ENCODE peak calls at places on chromosomes 7 and 10, in ten cellular contexts. S is aorta, K is spleen, I is transverse colon, X is SK-N-SH, Z is neural progenitor cell, U is GM12878, Q is ovary, P is A549, M is left lung. B is an unnamed sample.
A peak's percentile ranks its signal among the peaks of the same experiment; 100 is the strongest.

GRCh38 chr7:43761919-43762318 is 3.4 kb downstream of the BLVRA start:
- DNase-seq in S (no peak), K (no peak), I (no peak), X (no peak), Z (no peak), U (no peak), Q (no peak), P (no peak), M (no peak), B (no peak)

GRCh38 chr7:157952841-157953645 is 616.2 kb downstream of the DNAJB6 start:
- DNase-seq in S (no peak), K (no peak), I (no peak), X (no peak), Z (no peak), U (no peak), Q (no peak), P (no peak), M (no peak), B (no peak)

GRCh38 chr10:102344067-102344466 is 51.4 kb upstream of the NFKB2 start:
- DNase-seq in S (no peak), K (no peak), I (no peak), X (no peak), Z (no peak), U (no peak), Q (no peak), P (no peak), M (no peak), B (no peak)

GRCh38 chr7:49855281-49855980 is 82.0 kb downstream of the VWC2 start:
- DNase-seq in S (no peak), K (no peak), I (no peak), X (no peak), Z (no peak), U (no peak), Q (no peak), P (no peak), M (no peak), B (no peak)

GRCh38 chr10:93501650-93502049 is 5.2 kb downstream of the CEP55 start:
- DNase-seq in S (no peak), K (no peak), I (no peak), X (no peak), Z (no peak), U (no peak), Q (no peak), P (no peak), M (no peak), B (no peak)

GRCh38 chr10:76119515-76119914 is 688.1 kb downstream of the LRMDA start:
- DNase-seq in S (no peak), K (no peak), I (no peak), X (no peak), Z (no peak), U (no peak), Q (no peak), P (no peak), M (no peak), B (no peak)

GRCh38 chr7:134932707-134933370 is 53.5 kb upstream of the AGBL3 start:
- DNase-seq in S (peak; percentile 90), K (no peak), I (peak; percentile 23), X (no peak), Z (no peak), U (peak; percentile 23), Q (no peak), P (no peak), M (no peak), B (no peak)

GRCh38 chr7:74203157-74203556 is 6.6 kb upstream of the LAT2 start:
- DNase-seq in S (no peak), K (peak; percentile 44), I (peak; percentile 39), X (peak; percentile 64), Z (peak; percentile 66), U (no peak), Q (no peak), P (peak; percentile 54), M (no peak), B (peak; percentile 66)

GRCh38 chr10:45418859-45419672 is 45.0 kb downstream of the ALOX5 start:
- DNase-seq in S (peak; percentile 85), K (peak; percentile 93), I (peak; percentile 72), X (peak; percentile 91), Z (peak; percentile 82), U (peak; percentile 51), Q (peak; percentile 51), P (no peak), M (peak; percentile 80), B (peak; percentile 16)

GRCh38 chr10:105287970-105288369 is 646.9 kb downstream of the SORCS3 start:
- DNase-seq in S (no peak), K (no peak), I (no peak), X (no peak), Z (no peak), U (no peak), Q (no peak), P (no peak), M (no peak), B (no peak)

GRCh38 chr10:89458760-89459159 is 44.4 kb downstream of the IFIT5 start:
- DNase-seq in S (no peak), K (no peak), I (no peak), X (no peak), Z (no peak), U (no peak), Q (no peak), P (no peak), M (no peak), B (no peak)

GRCh38 chr7:102874966-102875365 is 37.8 kb upstream of the LRRC17 start:
- DNase-seq in S (no peak), K (no peak), I (no peak), X (no peak), Z (no peak), U (no peak), Q (no peak), P (no peak), M (no peak), B (no peak)

GRCh38 chr7:155951554-155952158 is 139.4 kb upstream of the SHH start:
- DNase-seq in S (no peak), K (no peak), I (peak; percentile 25), X (no peak), Z (no peak), U (no peak), Q (no peak), P (peak; percentile 94), M (no peak), B (peak; percentile 97)

GRCh38 chr10:124524991-124525653 is 63.5 kb downstream of the LHPP start:
- DNase-seq in S (no peak), K (peak; percentile 63), I (peak; percentile 38), X (peak; percentile 71), Z (no peak), U (no peak), Q (no peak), P (no peak), M (no peak), B (peak; percentile 70)

GRCh38 chr10:13684813-13685511 is 98.2 kb downstream of the PRPF18 start:
- DNase-seq in S (no peak), K (peak; percentile 1), I (no peak), X (no peak), Z (no peak), U (no peak), Q (no peak), P (no peak), M (no peak), B (no peak)

GRCh38 chr10:89346264-89346971 is 18.6 kb downstream of the IFIT3 start:
- DNase-seq in S (no peak), K (no peak), I (no peak), X (no peak), Z (peak; percentile 59), U (no peak), Q (no peak), P (peak; percentile 42), M (no peak), B (peak; percentile 79)

DNA sequence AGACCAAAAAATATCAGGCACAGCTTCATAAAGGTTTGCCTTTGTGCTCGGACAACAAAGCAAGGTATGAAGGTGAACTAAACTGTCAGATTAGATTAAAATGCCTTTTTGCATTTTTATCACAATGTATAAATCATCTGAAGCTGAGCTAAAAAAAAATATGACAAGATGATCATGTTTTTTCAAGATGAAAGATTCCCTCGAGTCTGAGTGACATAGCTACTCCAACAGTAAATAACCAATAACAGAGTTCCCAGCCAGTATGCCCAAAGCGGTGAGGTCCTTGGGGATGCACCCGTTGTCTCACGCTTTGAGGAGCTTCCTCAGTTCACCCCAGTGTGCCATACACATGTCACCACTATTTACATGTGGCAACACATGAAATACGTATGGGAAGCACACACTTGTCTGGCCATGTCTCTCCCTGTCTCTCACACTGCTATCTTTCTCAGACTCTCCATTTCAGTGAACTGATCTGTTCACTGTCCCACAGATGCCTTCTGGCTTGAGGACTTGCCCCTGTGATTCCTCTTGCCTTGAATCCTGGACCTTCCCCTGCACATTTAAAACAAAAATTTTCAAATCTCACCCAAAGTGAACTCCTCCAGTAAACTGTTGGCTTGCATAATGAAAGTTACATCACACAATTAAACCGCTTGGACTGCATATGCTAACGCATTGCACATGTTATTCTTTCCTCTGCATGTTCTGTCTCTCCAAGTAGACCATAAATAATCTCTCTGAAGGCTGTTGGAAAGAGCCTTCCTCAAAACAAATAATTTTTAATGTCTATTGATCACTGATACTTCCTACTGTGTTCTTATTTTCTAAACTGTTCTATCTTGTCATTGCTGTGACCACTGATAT is 2.5 kb upstream of the PIK3CG start:
- DNase-seq in S (no peak), K (no peak), I (no peak), X (no peak), Z (no peak), U (no peak), Q (no peak), P (no peak), M (no peak), B (no peak)
- H3K4me3 ChIP-seq in S (no peak overlapping the region), K (no peak overlapping the region), I (no peak overlapping the region), X (no peak overlapping the region), Z (no peak overlapping the region), U (no peak overlapping the region), Q (no peak overlapping the region), P (no peak overlapping the region), M (no peak overlapping the region), B (no peak overlapping the region)

GRCh38 chr7:150511039-150511438 is 3.6 kb upstream of the GIMAP7 start:
- DNase-seq in S (no peak), K (no peak), I (no peak), X (no peak), Z (no peak), U (no peak), Q (no peak), P (no peak), M (no peak), B (no peak)
- H3K27ac ChIP-seq in S (no peak overlapping the region), K (no peak overlapping the region), I (no peak overlapping the region), X (no peak overlapping the region), Z (no peak overlapping the region), U (no peak overlapping the region), Q (no peak overlapping the region), P (no peak overlapping the region), M (no peak overlapping the region), B (no peak overlapping the region)

DNA sequence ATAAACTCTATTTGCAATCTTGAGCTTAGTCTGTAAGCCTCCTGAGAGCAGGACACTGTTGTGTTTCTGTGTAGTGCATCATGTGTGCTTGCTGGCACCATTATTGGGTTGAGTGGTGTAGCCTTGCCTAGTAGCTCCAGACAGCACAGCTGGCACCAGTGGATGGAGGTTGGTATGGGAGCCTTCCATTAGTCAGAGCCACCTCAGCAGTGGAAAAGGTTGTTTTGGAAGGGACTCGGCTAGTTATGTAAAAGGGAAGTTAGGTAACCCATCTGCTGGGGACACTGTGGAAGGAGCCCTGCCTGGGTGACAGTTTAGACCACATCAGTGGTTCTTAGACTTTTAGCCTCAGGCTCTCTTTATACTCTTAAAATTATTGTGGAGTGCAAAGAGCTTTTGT is 16.3 kb downstream of the MINDY4 start:
- DNase-seq in S (no peak), K (no peak), I (no peak), X (no peak), Z (no peak), U (no peak), Q (no peak), P (no peak), M (no peak), B (no peak)
- H3K4me1 ChIP-seq in S (no peaks in the 10 kb centered on the region), K (no peaks in the 10 kb centered on the region), I (no peaks in the 10 kb centered on the region), X (no peaks in the 10 kb centered on the region), Z (no peaks in the 10 kb centered on the region), U (no peaks in the 10 kb centered on the region), Q (no peaks in the 10 kb centered on the region), P (no peaks in the 10 kb centered on the region), M (peaks cover 17% of the 10 kb centered on the region), B (no peaks in the 10 kb centered on the region)

GRCh38 chr10:127735156-127735555 is 1.8 kb upstream of the FOXI2 start:
- DNase-seq in S (no peak), K (no peak), I (no peak), X (no peak), Z (no peak), U (no peak), Q (no peak), P (no peak), M (no peak), B (no peak)
- H3K4me3 ChIP-seq in S (no peak overlapping the region), K (no peak overlapping the region), I (no peak overlapping the region), X (no peak overlapping the region), Z (no peak overlapping the region), U (no peak overlapping the region), Q (no peak overlapping the region), P (no peak overlapping the region), M (no peak overlapping the region), B (no peak overlapping the region)

B was measured in small intestine.